ENCODE peak calls at places on chromosomes 4 and X, in nine cellular contexts. One of them, this sample, is unnamed.

GRCh38 chr4:145779319-145779801 is 99.4 kb downstream of the C4orf51 start:
- DNase-seq in IMR-90: no peak
- DNase-seq in OCI-LY7: no peak
- DNase-seq in thoracic aorta: no peak
- DNase-seq in adrenal gland: no peak
- DNase-seq in endodermal cell: no peak
- DNase-seq in neural progenitor cell: no peak
- DNase-seq in Calu3: no peak
- DNase-seq in upper lobe of left lung: no peak
- DNase-seq in this sample: no peak

GRCh38 chrX:132877954-132878536 is 80.4 kb downstream of the HS6ST2 start:
- DNase-seq in upper lobe of left lung: no peak
- DNase-seq in endodermal cell: peak
- DNase-seq in neural progenitor cell: no peak
- DNase-seq in Calu3: no peak
- DNase-seq in OCI-LY7: no peak
- DNase-seq in thoracic aorta: no peak
- DNase-seq in adrenal gland: no peak
- DNase-seq in IMR-90: no peak
- DNase-seq in this sample: no peak

GRCh38 chr4:79141530-79141929 is 184.3 kb downstream of the NAA11 start:
- DNase-seq in neural progenitor cell: peak
- DNase-seq in adrenal gland: no peak
- DNase-seq in Calu3: peak
- DNase-seq in IMR-90: peak
- DNase-seq in endodermal cell: peak
- DNase-seq in OCI-LY7: no peak
- DNase-seq in thoracic aorta: no peak
- DNase-seq in upper lobe of left lung: no peak
- DNase-seq in this sample: peak

GRCh38 chrX:66399273-66399672 is 235.2 kb downstream of the HEPH start:
- DNase-seq in adrenal gland: no peak
- DNase-seq in thoracic aorta: no peak
- DNase-seq in OCI-LY7: no peak
- DNase-seq in upper lobe of left lung: no peak
- DNase-seq in neural progenitor cell: no peak
- DNase-seq in Calu3: no peak
- DNase-seq in IMR-90: no peak
- DNase-seq in endodermal cell: no peak
- DNase-seq in this sample: no peak

GRCh38 chrX:39262641-39263040 is 461.4 kb downstream of the MID1IP1 start:
- DNase-seq in adrenal gland: no peak
- DNase-seq in endodermal cell: no peak
- DNase-seq in Calu3: no peak
- DNase-seq in upper lobe of left lung: no peak
- DNase-seq in IMR-90: no peak
- DNase-seq in OCI-LY7: no peak
- DNase-seq in thoracic aorta: no peak
- DNase-seq in neural progenitor cell: no peak
- DNase-seq in this sample: no peak

GRCh38 chrX:16436348-16437188 is 213.4 kb upstream of the S100G start:
- DNase-seq in Calu3: peak
- DNase-seq in IMR-90: peak
- DNase-seq in neural progenitor cell: peak
- DNase-seq in upper lobe of left lung: peak
- DNase-seq in thoracic aorta: peak
- DNase-seq in adrenal gland: peak
- DNase-seq in OCI-LY7: peak
- DNase-seq in endodermal cell: peak
- DNase-seq in this sample: peak

GRCh38 chrX:108396188-108396885 is 41.9 kb downstream of the COL4A6 start:
- DNase-seq in upper lobe of left lung: no peak
- DNase-seq in neural progenitor cell: no peak
- DNase-seq in Calu3: no peak
- DNase-seq in OCI-LY7: no peak
- DNase-seq in IMR-90: peak
- DNase-seq in adrenal gland: no peak
- DNase-seq in endodermal cell: peak
- DNase-seq in thoracic aorta: no peak
- DNase-seq in this sample: peak

GRCh38 chr4:181684310-181684709 is 558.9 kb upstream of the TENM3 start:
- DNase-seq in upper lobe of left lung: no peak
- DNase-seq in OCI-LY7: no peak
- DNase-seq in endodermal cell: no peak
- DNase-seq in IMR-90: peak
- DNase-seq in neural progenitor cell: no peak
- DNase-seq in thoracic aorta: no peak
- DNase-seq in Calu3: no peak
- DNase-seq in adrenal gland: no peak
- DNase-seq in this sample: peak

GRCh38 chr4:28287837-28288236 is 1427.2 kb downstream of the STIM2 start:
- DNase-seq in IMR-90: peak
- DNase-seq in upper lobe of left lung: no peak
- DNase-seq in Calu3: no peak
- DNase-seq in OCI-LY7: no peak
- DNase-seq in endodermal cell: no peak
- DNase-seq in thoracic aorta: no peak
- DNase-seq in neural progenitor cell: no peak
- DNase-seq in adrenal gland: no peak
- DNase-seq in this sample: peak

GRCh38 chr4:115906428-115906827 is 793.0 kb upstream of the NDST4 start:
- DNase-seq in thoracic aorta: no peak
- DNase-seq in neural progenitor cell: no peak
- DNase-seq in endodermal cell: no peak
- DNase-seq in IMR-90: no peak
- DNase-seq in adrenal gland: no peak
- DNase-seq in OCI-LY7: no peak
- DNase-seq in Calu3: no peak
- DNase-seq in upper lobe of left lung: no peak
- DNase-seq in this sample: no peak
- TF ChIP-seq CTCF in thoracic aorta: no peak
- TF ChIP-seq CTCF in neural progenitor cell: peak
- TF ChIP-seq CTCF in endodermal cell: peak
- TF ChIP-seq CTCF in IMR-90: no peak
- TF ChIP-seq CTCF in adrenal gland: no peak
- TF ChIP-seq CTCF in OCI-LY7: no peak
- TF ChIP-seq CTCF in Calu3: no peak
- TF ChIP-seq CTCF in upper lobe of left lung: no peak
- TF ChIP-seq CTCF in this sample: no peak

GRCh38 chrX:50704360-50704759 is 109.6 kb downstream of the SHROOM4 start:
- DNase-seq in thoracic aorta: no peak
- DNase-seq in Calu3: no peak
- DNase-seq in adrenal gland: no peak
- DNase-seq in upper lobe of left lung: no peak
- DNase-seq in OCI-LY7: no peak
- DNase-seq in endodermal cell: no peak
- DNase-seq in IMR-90: peak
- DNase-seq in neural progenitor cell: no peak
- DNase-seq in this sample: no peak

GRCh38 chrX:50707955-50708694 is 105.9 kb downstream of the SHROOM4 start:
- DNase-seq in adrenal gland: no peak
- DNase-seq in neural progenitor cell: no peak
- DNase-seq in endodermal cell: no peak
- DNase-seq in Calu3: no peak
- DNase-seq in thoracic aorta: no peak
- DNase-seq in OCI-LY7: no peak
- DNase-seq in IMR-90: no peak
- DNase-seq in upper lobe of left lung: no peak
- DNase-seq in this sample: no peak

GRCh38 chrX:50707376-50707775 is 106.6 kb downstream of the SHROOM4 start:
- DNase-seq in adrenal gland: no peak
- DNase-seq in IMR-90: no peak
- DNase-seq in Calu3: no peak
- DNase-seq in endodermal cell: no peak
- DNase-seq in thoracic aorta: no peak
- DNase-seq in neural progenitor cell: no peak
- DNase-seq in upper lobe of left lung: no peak
- DNase-seq in OCI-LY7: no peak
- DNase-seq in this sample: no peak

GRCh38 chrX:50700921-50701320 is 113.1 kb downstream of the SHROOM4 start:
- DNase-seq in thoracic aorta: no peak
- DNase-seq in OCI-LY7: no peak
- DNase-seq in Calu3: no peak
- DNase-seq in upper lobe of left lung: no peak
- DNase-seq in adrenal gland: no peak
- DNase-seq in IMR-90: no peak
- DNase-seq in neural progenitor cell: peak
- DNase-seq in endodermal cell: peak
- DNase-seq in this sample: no peak

DNA sequence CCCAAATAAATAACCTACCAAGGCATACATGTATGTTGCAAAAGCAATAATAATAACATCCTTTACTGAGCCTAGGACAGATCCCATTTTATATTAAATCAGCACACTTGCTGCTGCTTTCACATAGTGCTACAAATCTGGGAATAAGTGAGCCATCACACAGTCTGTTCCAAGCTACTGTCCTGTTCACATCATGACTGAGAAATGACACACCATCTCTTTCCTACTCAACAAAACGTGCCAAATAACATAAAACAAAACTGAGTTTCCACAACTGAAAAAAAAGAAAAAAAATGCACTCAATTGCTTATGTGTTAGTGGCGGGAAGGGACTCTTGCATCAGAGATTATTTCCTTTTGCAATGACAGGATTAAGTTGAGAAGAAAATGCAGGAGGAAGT is 109.0 kb downstream of the SHROOM4 start:
- DNase-seq in thoracic aorta: no peak
- DNase-seq in IMR-90: no peak
- DNase-seq in adrenal gland: no peak
- DNase-seq in neural progenitor cell: no peak
- DNase-seq in endodermal cell: no peak
- DNase-seq in OCI-LY7: no peak
- DNase-seq in upper lobe of left lung: no peak
- DNase-seq in Calu3: no peak
- DNase-seq in this sample: peak
- TF ChIP-seq CTCF in thoracic aorta: no peak
- TF ChIP-seq CTCF in IMR-90: no peak
- TF ChIP-seq CTCF in adrenal gland: no peak
- TF ChIP-seq CTCF in neural progenitor cell: no peak
- TF ChIP-seq CTCF in endodermal cell: no peak
- TF ChIP-seq CTCF in OCI-LY7: no peak
- TF ChIP-seq CTCF in upper lobe of left lung: no peak
- TF ChIP-seq CTCF in Calu3: no peak
- TF ChIP-seq CTCF in this sample: no peak

GRCh38 chr4:41751325-41752061 is 3.0 kb upstream of the PHOX2B start:
- DNase-seq in endodermal cell: peak
- DNase-seq in OCI-LY7: no peak
- DNase-seq in neural progenitor cell: peak
- DNase-seq in IMR-90: no peak
- DNase-seq in thoracic aorta: no peak
- DNase-seq in upper lobe of left lung: no peak
- DNase-seq in Calu3: no peak
- DNase-seq in adrenal gland: no peak
- DNase-seq in this sample: no peak
- TF ChIP-seq CTCF in endodermal cell: peak
- TF ChIP-seq CTCF in OCI-LY7: peak
- TF ChIP-seq CTCF in neural progenitor cell: peak
- TF ChIP-seq CTCF in IMR-90: peak
- TF ChIP-seq CTCF in thoracic aorta: no peak
- TF ChIP-seq CTCF in upper lobe of left lung: no peak
- TF ChIP-seq CTCF in Calu3: no peak
- TF ChIP-seq CTCF in adrenal gland: no peak
- TF ChIP-seq CTCF in this sample: no peak

DNA sequence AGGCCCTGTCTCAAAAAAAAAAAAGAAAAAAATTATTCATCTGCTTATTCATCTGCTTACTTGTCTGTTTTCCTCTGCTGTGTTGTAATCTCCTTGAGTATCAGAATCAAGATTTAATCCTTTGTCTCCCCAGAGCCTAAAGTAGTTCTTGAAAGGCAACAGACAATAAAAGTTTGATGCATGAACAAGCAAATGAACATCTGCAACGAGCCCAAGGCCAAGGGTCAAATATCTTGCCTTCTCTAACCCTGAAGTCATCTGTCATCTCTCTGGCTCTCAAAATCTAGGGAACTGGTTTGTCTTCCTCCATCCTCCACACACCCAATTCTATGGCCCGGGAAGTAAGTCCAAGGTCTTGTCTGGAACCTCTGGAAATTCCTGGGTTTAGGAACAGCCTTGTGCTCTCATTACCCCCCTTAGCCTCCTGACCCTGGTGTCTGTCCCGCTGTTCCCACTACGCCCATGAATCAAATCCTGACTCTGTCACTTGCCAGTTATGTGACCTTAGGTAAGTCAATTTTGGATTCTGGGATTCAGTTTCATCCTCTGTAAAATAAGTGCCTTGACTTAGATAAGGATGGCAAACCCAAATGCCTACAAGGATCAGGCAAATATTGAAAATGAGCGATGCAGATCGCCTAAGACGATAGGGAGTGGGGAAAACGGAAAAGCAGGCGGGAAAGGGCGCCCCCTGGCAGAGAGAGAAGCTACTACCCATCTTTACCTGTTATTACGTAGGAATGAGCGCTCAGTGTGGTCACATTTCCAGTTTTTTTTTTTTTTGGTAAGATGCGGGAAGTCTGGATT is 102.7 kb upstream of the DHX15 start:
- DNase-seq in endodermal cell: peak
- DNase-seq in IMR-90: no peak
- DNase-seq in upper lobe of left lung: no peak
- DNase-seq in neural progenitor cell: peak
- DNase-seq in adrenal gland: peak
- DNase-seq in OCI-LY7: peak
- DNase-seq in Calu3: no peak
- DNase-seq in thoracic aorta: no peak
- DNase-seq in this sample: peak
- TF ChIP-seq CTCF in endodermal cell: peak
- TF ChIP-seq CTCF in IMR-90: peak
- TF ChIP-seq CTCF in upper lobe of left lung: no peak
- TF ChIP-seq CTCF in neural progenitor cell: peak
- TF ChIP-seq CTCF in adrenal gland: peak
- TF ChIP-seq CTCF in OCI-LY7: peak
- TF ChIP-seq CTCF in Calu3: no peak
- TF ChIP-seq CTCF in thoracic aorta: no peak
- TF ChIP-seq CTCF in this sample: peak

This sample was measured in fibroblast of pulmonary artery.